ENCODE peak calls at places on chromosomes 16 and 17, in nine cellular contexts. F is pancreas, L is GM10248, I is fibroblast of the aortic adventitia, V is colonic mucosa, B is tibial artery, Z is left ventricle myocardium inferior, X is A549, Q is psoas muscle. U is an unnamed sample.
A peak's percentile ranks its signal among the peaks of the same experiment; 100 is the strongest.

GRCh38 chr16:53417011-53417410 is 17.3 kb upstream of the RBL2 start:
- DNase-seq in L (no peak), I (peak; percentile 43), B (no peak), Q (no peak), V (no peak), Z (no peak), F (no peak), X (no peak), U (no peak)

GRCh38 chr16:16143038-16143763 is 80.1 kb downstream of the ABCC6 start:
- DNase-seq in X (peak; percentile 69), L (no peak), Q (no peak), B (no peak), Z (no peak), V (no peak), I (no peak), F (no peak), U (peak; percentile 11)

GRCh38 chr16:53840472-53840871 is 136.5 kb downstream of the FTO start:
- DNase-seq in B (no peak), X (no peak), V (no peak), F (no peak), L (peak; percentile 20), I (no peak), Z (no peak), Q (no peak), U (no peak)

GRCh38 chr16:53257001-53257400 is 177.3 kb upstream of the RBL2 start:
- DNase-seq in F (no peak), I (peak; percentile 82), V (no peak), Q (no peak), B (no peak), X (no peak), Z (no peak), L (no peak), U (peak; percentile 41)

GRCh38 chr16:2436110-2436509 is 6.9 kb downstream of the CCNF start:
- DNase-seq in Z (no peak), F (peak; percentile 29), V (no peak), L (no peak), B (no peak), X (no peak), I (no peak), Q (no peak), U (no peak)

GRCh38 chr16:56237451-56237930 is 46.2 kb downstream of the GNAO1 start:
- DNase-seq in Q (no peak), B (no peak), V (no peak), I (peak; percentile 26), L (no peak), Z (no peak), X (no peak), F (no peak), U (no peak)

GRCh38 chr16:57187508-57187854 is 1.4 kb downstream of the RSPRY1 start:
- DNase-seq in I (no peak), F (no peak), V (no peak), Q (no peak), X (peak; percentile 11), Z (no peak), L (peak; percentile 42), B (no peak), U (no peak)

GRCh38 chr17:66727634-66728570 is 107.0 kb upstream of the CACNG5 start:
- DNase-seq in Z (peak; percentile 28), F (peak; percentile 88), I (peak; percentile 56), X (peak; percentile 72), V (peak; percentile 81), L (peak; percentile 82), Q (peak; percentile 72), B (peak; percentile 28), U (peak; percentile 50)

GRCh38 chr17:33520404-33521032 is 227.4 kb upstream of the ASIC2 start:
- DNase-seq in F (no peak), V (peak; percentile 43), L (peak; percentile 73), Q (no peak), X (peak; percentile 61), I (no peak), B (no peak), Z (peak; percentile 40), U (no peak)

GRCh38 chr16:4034963-4035362 is 81.3 kb downstream of the ADCY9 start:
- DNase-seq in Z (no peak), V (no peak), Q (no peak), L (no peak), X (no peak), I (no peak), F (no peak), B (no peak), U (no peak)

GRCh38 chr17:39929657-39930407 is 2.3 kb downstream of the LRRC3C start:
- DNase-seq in B (no peak), F (no peak), I (peak; percentile 89), Q (no peak), Z (no peak), V (no peak), L (no peak), X (peak; percentile 36), U (peak; percentile 83)

GRCh38 chr17:35766903-35767510 is 6.3 kb downstream of the C17orf50 start:
- DNase-seq in F (no peak), I (peak; percentile 67), B (no peak), L (peak; percentile 60), X (peak; percentile 85), V (no peak), Z (no peak), Q (no peak), U (peak; percentile 46)

GRCh38 chr16:23863511-23864422 is 28.0 kb downstream of the PRKCB start:
- DNase-seq in X (no peak), B (no peak), Z (no peak), L (peak; percentile 56), V (peak; percentile 26), Q (no peak), I (no peak), F (no peak), U (no peak)

GRCh38 chr17:2043785-2044184 is 2.0 kb downstream of the OVCA2 start:
- DNase-seq in X (peak; percentile 52), F (no peak), I (peak; percentile 76), L (no peak), Q (no peak), V (no peak), Z (no peak), B (no peak), U (peak; percentile 80)

GRCh38 chr16:1546430-1546829 is 13.0 kb downstream of the TMEM204 start:
- DNase-seq in I (no peak), Q (no peak), L (no peak), F (no peak), X (no peak), B (no peak), Z (no peak), V (no peak), U (no peak)

GRCh38 chr17:29663155-29663554 is 40.4 kb upstream of the CORO6 start:
- DNase-seq in I (peak; percentile 78), F (no peak), X (no peak), V (no peak), L (no peak), Z (no peak), B (no peak), Q (no peak), U (no peak)

GRCh38 chr17:48522031-48522593 is 8.7 kb downstream of the HOXB1 start:
- DNase-seq in X (peak; percentile 59), Z (no peak), B (no peak), Q (peak; percentile 52), V (no peak), I (peak; percentile 19), F (no peak), L (no peak), U (no peak)

GRCh38 chr17:48519427-48519826 is 11.4 kb downstream of the HOXB1 start:
- DNase-seq in I (no peak), Z (no peak), L (no peak), F (no peak), V (no peak), Q (no peak), B (no peak), X (no peak), U (no peak)

GRCh38 chr17:48526986-48527741 is 3.6 kb downstream of the HOXB1 start:
- DNase-seq in Q (peak; percentile 48), Z (no peak), V (no peak), F (no peak), B (no peak), X (no peak), I (no peak), L (no peak), U (no peak)

GRCh38 chr17:48520631-48521045 is 10.2 kb downstream of the HOXB1 start:
- DNase-seq in F (no peak), Z (no peak), B (no peak), V (no peak), I (peak; percentile 53), L (no peak), X (no peak), Q (no peak), U (no peak)

GRCh38 chr17:48522990-48523389 is 7.8 kb downstream of the HOXB1 start:
- DNase-seq in L (no peak), B (no peak), I (peak; percentile 44), F (no peak), Z (no peak), X (no peak), V (no peak), Q (no peak), U (no peak)
- TF ChIP-seq CTCF in L (no peak), B (no peak), I (peak; percentile 42), F (no peak), Z (no peak), X (peak; percentile 39), V (no peak), Q (no peak), U (peak; percentile 40)

GRCh38 chr16:74774223-74775139 is at the start of gene FA2H:
- DNase-seq in Z (peak; percentile 49), X (peak; percentile 96), Q (peak; percentile 62), L (peak; percentile 91), V (peak; percentile 91), B (no peak), I (no peak), F (peak; percentile 98), U (no peak)
- TF ChIP-seq CTCF in Z (peak; percentile 49), X (peak; percentile 50), Q (peak; percentile 33), L (peak; percentile 38), V (peak; percentile 24), B (no peak), I (no peak), F (peak; percentile 40), U (peak; percentile 56)

DNA sequence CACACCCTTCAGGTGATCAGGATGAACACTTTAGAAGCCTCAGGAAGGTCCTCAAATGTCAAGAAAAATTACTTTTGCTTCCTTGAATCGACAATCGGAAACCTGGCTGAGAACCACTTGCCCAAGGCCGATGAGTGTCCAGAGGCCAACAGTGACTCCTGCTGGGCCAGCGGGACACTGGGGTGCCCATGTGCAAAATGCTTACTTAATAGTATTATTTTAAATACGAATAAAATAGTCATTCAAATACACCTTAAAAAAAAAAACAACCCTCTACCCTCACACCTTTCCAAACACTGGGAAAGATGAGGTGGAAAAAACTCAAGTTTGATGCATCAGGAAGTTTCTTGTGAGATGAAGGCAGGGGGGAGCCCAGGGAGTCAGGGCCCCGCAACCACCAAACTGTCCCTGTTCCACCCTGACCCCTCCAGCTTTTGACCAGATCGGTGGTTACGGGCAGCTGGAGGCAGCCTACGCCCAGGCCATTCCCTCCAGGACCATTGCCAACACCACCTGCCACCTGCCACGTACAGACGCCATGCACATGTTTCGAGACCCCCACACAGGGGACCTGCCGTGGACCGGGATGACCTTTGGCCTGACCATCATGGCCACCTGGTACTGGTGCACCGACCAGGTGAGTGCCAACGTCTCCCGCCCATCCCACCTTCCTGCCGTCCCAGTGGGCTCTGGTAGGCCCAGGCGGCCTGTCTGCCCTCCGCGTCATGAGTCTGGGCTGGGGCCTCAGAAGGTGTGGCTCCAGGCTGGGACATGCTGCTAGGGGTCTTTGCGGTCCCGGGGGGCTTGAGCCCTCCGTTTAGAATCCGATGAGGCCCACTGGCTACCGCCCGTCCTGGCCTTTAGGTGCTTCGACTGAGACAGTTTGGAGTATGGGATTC is 18.9 kb downstream of the SLC5A10 start:
- DNase-seq in L (no peak), Q (no peak), F (no peak), I (no peak), V (no peak), X (no peak), B (no peak), Z (no peak), U (no peak)
- TF ChIP-seq CTCF in L (no peak), Q (no peak), F (no peak), I (peak; percentile 6), V (no peak), X (peak; percentile 22), B (no peak), Z (no peak), U (peak; percentile 40)

GRCh38 chr17:48552453-48553189 is 7.7 kb upstream of the HOXB2 start:
- DNase-seq in V (no peak), Z (no peak), I (peak; percentile 70), Q (no peak), B (no peak), X (no peak), F (no peak), L (no peak), U (no peak)
- TF ChIP-seq CTCF in V (no peak), Z (no peak), I (no peak), Q (no peak), B (no peak), X (no peak), F (no peak), L (no peak), U (no peak)